ENCODE peak calls at places on chromosome 13, in five cellular contexts. W, X, Y, M and R are unnamed samples.

GRCh38 chr13:113928701-113929627 is 44.9 kb downstream of the C13orf46 start:
- DNase-seq in W (no peak), X (no peak), M (no peak), Y (no peak), R (peak)

GRCh38 chr13:76886292-76887061 is at the start of gene KCTD12:
- DNase-seq in Y (peak), X (peak), W (peak), M (peak), R (peak)

GRCh38 chr13:30119476-30119875 is 187.9 kb downstream of the KATNAL1 start:
- DNase-seq in W (no peak), M (no peak), X (no peak), Y (no peak), R (no peak)

GRCh38 chr13:109995578-109995977 is 209.2 kb upstream of the IRS2 start:
- DNase-seq in M (no peak), W (no peak), X (no peak), Y (no peak), R (no peak)

GRCh38 chr13:114106991-114107685 is 25.3 kb downstream of the RASA3 start:
- DNase-seq in M (no peak), Y (no peak), W (no peak), X (no peak), R (no peak)

GRCh38 chr13:113297370-113297871 is 382 bp downstream of the LAMP1 start:
- DNase-seq in M (no peak), W (peak), Y (no peak), X (no peak), R (no peak)

GRCh38 chr13:113002206-113002821 is 33.3 kb downstream of the MCF2L start:
- DNase-seq in Y (peak), M (peak), W (no peak), X (no peak), R (no peak)

GRCh38 chr13:106418556-106418955 is 116.9 kb downstream of the EFNB2 start:
- DNase-seq in M (no peak), W (no peak), X (no peak), Y (no peak), R (no peak)

GRCh38 chr13:50127726-50128291 is 112.6 kb downstream of the KCNRG start:
- DNase-seq in W (no peak), M (no peak), X (no peak), Y (no peak), R (no peak)

GRCh38 chr13:91142572-91142971 is 204.9 kb upstream of the MIR17HG start:
- DNase-seq in Y (peak), M (no peak), W (no peak), X (no peak), R (no peak)

GRCh38 chr13:24353736-24354135 is 44.4 kb downstream of the C1QTNF9 start:
- DNase-seq in X (no peak), Y (no peak), M (no peak), W (no peak), R (no peak)

GRCh38 chr13:60226507-60226906 is 62.8 kb upstream of the DIAPH3 start:
- DNase-seq in W (no peak), M (no peak), Y (peak), X (no peak), R (no peak)

GRCh38 chr13:100438059-100438788 is 150.4 kb downstream of the GGACT start:
- DNase-seq in W (no peak), Y (no peak), M (no peak), X (no peak), R (no peak)

GRCh38 chr13:95367309-95367843 is 66.1 kb upstream of the ABCC4 start:
- DNase-seq in X (no peak), Y (peak), W (no peak), M (no peak), R (no peak)

GRCh38 chr13:94263038-94263437 is 216.4 kb downstream of the DCT start:
- DNase-seq in M (no peak), Y (peak), X (no peak), W (no peak), R (no peak)

GRCh38 chr13:66618702-66619101 is 611.4 kb downstream of the PCDH9 start:
- DNase-seq in X (no peak), M (peak), W (no peak), Y (peak), R (no peak)

GRCh38 chr13:40207110-40207478 is 459.3 kb downstream of the FOXO1 start:
- DNase-seq in X (no peak), W (no peak), Y (no peak), M (no peak), R (no peak)

GRCh38 chr13:32475403-32475802 is 47.5 kb upstream of the N4BP2L1 start:
- DNase-seq in Y (no peak), X (no peak), M (no peak), W (no peak), R (no peak)

GRCh38 chr13:113802090-113802531 is 43.1 kb downstream of the TMEM255B start:
- DNase-seq in Y (no peak), W (no peak), X (no peak), M (no peak), R (no peak)

GRCh38 chr13:51923983-51924539 is 62.3 kb downstream of the CCDC70 start:
- DNase-seq in M (no peak), W (no peak), X (no peak), Y (no peak), R (no peak)

GRCh38 chr13:113941571-113942191 is 32.2 kb downstream of the C13orf46 start:
- DNase-seq in Y (peak), W (no peak), M (peak), X (no peak), R (no peak)

GRCh38 chr13:100176781-100177389 is 88.0 kb downstream of the PCCA start:
- DNase-seq in X (no peak), W (no peak), M (peak), Y (peak), R (no peak)

GRCh38 chr13:75196112-75196855 is 285.7 kb downstream of the TBC1D4 start:
- DNase-seq in X (no peak), Y (no peak), W (no peak), M (no peak), R (peak)

GRCh38 chr13:95403349-95404140 is 102.3 kb upstream of the ABCC4 start:
- DNase-seq in Y (no peak), W (no peak), M (no peak), X (no peak), R (no peak)

GRCh38 chr13:98540476-98540875 is 36.4 kb downstream of the STK24 start:
- DNase-seq in W (no peak), Y (no peak), M (no peak), X (no peak), R (no peak)

GRCh38 chr13:101979825-101980224 is 422.0 kb downstream of the FGF14 start:
- DNase-seq in Y (peak), X (no peak), W (no peak), M (peak), R (no peak)